ENCODE peak calls at places on chromosomes 13 and 19, in five cellular contexts. Z is tibial nerve, Y is tibial artery, Q is spleen, X is pancreas. T is an unnamed sample.
A peak's percentile ranks its signal among the peaks of the same experiment; 100 is the strongest.

GRCh38 chr13:21218351-21219043 is 42.0 kb downstream of the MRPL57 start:
- DNase-seq in Z (no peak), Y (no peak), Q (no peak), X (no peak), T (no peak)

GRCh38 chr13:81738364-81738763 is 1397.4 kb upstream of the SPRY2 start:
- DNase-seq in Z (no peak), Y (no peak), Q (no peak), X (no peak), T (no peak)

GRCh38 chr13:62158520-62158919 is 742.9 kb upstream of the PCDH20 start:
- DNase-seq in Z (no peak), Y (no peak), Q (no peak), X (no peak), T (no peak)

GRCh38 chr19:13100871-13101589 is 1.6 kb downstream of the LYL1 start:
- DNase-seq in Z (no peak), Y (no peak), Q (peak; percentile 87), X (no peak), T (no peak)

GRCh38 chr13:98447881-98448641 is 128.8 kb downstream of the STK24 start:
- DNase-seq in Z (no peak), Y (no peak), Q (no peak), X (no peak), T (no peak)

GRCh38 chr19:43595605-43595998 is 332 bp downstream of the IRGQ start:
- DNase-seq in Z (no peak), Y (no peak), Q (peak; percentile 83), X (peak; percentile 46), T (no peak)

GRCh38 chr19:41839211-41839610 is 5.3 kb downstream of the LYPD4 start:
- DNase-seq in Z (no peak), Y (no peak), Q (no peak), X (no peak), T (no peak)

GRCh38 chr13:111625526-111626315 is 305.3 kb downstream of the TEX29 start:
- DNase-seq in Z (no peak), Y (no peak), Q (no peak), X (no peak), T (no peak)

GRCh38 chr19:524062-524674 is 7.4 kb upstream of the CDC34 start:
- DNase-seq in Z (no peak), Y (no peak), Q (no peak), X (peak; percentile 33), T (peak; percentile 73)

GRCh38 chr13:98823442-98823841 is 71.0 kb upstream of the SLC15A1 start:
- DNase-seq in Z (no peak), Y (no peak), Q (no peak), X (no peak), T (no peak)

GRCh38 chr19:32861596-32861995 is 8.0 kb downstream of the SLC7A9 start:
- DNase-seq in Z (no peak), Y (no peak), Q (peak; percentile 41), X (no peak), T (no peak)

GRCh38 chr13:29886446-29886845 is 36.0 kb upstream of the UBL3 start:
- DNase-seq in Z (no peak), Y (no peak), Q (no peak), X (no peak), T (no peak)

GRCh38 chr19:13834308-13834790 is 39.1 kb downstream of the ZSWIM4 start:
- DNase-seq in Z (no peak), Y (no peak), Q (no peak), X (no peak), T (no peak)

GRCh38 chr13:106867249-106867648 is 299.3 kb upstream of the ARGLU1 start:
- DNase-seq in Z (no peak), Y (no peak), Q (no peak), X (no peak), T (no peak)

GRCh38 chr19:18915639-18916038 is 3.5 kb downstream of the COPE start:
- DNase-seq in Z (no peak), Y (no peak), Q (peak; percentile 84), X (peak; percentile 40), T (no peak)

GRCh38 chr13:52002361-52002760 is 8.9 kb downstream of the ATP7B start:
- DNase-seq in Z (no peak), Y (no peak), Q (no peak), X (no peak), T (no peak)

GRCh38 chr13:112466132-112467025 is 90.2 kb downstream of the SPACA7 start:
- DNase-seq in Z (no peak), Y (no peak), Q (peak; percentile 62), X (no peak), T (no peak)

GRCh38 chr19:13734751-13735150 is 29.6 kb upstream of the MRI1 start:
- DNase-seq in Z (no peak), Y (no peak), Q (no peak), X (no peak), T (no peak)

GRCh38 chr13:108855737-108856387 is 226.5 kb downstream of the MYO16 start:
- DNase-seq in Z (no peak), Y (no peak), Q (no peak), X (no peak), T (no peak)

GRCh38 chr13:85728831-85729230 is 70.4 kb downstream of the SLITRK6 start:
- DNase-seq in Z (no peak), Y (no peak), Q (no peak), X (no peak), T (no peak)

GRCh38 chr13:19927117-19927734 is 31.3 kb upstream of the ZMYM2 start:
- DNase-seq in Z (no peak), Y (no peak), Q (no peak), X (no peak), T (no peak)

GRCh38 chr13:111253334-111253872 is 67.0 kb upstream of the TEX29 start:
- DNase-seq in Z (no peak), Y (no peak), Q (no peak), X (no peak), T (no peak)

GRCh38 chr13:110396913-110397379 is 89.9 kb downstream of the COL4A2 start:
- DNase-seq in Z (peak; percentile 87), Y (peak; percentile 98), Q (no peak), X (no peak), T (peak; percentile 61)

GRCh38 chr13:111483621-111483987 is 163.2 kb downstream of the TEX29 start:
- DNase-seq in Z (no peak), Y (no peak), Q (no peak), X (no peak), T (no peak)

GRCh38 chr13:98632971-98633370 is 56.1 kb upstream of the STK24 start:
- DNase-seq in Z (no peak), Y (no peak), Q (no peak), X (no peak), T (no peak)

GRCh38 chr13:40963927-40964326 is 55.2 kb downstream of the ELF1 start:
- DNase-seq in Z (no peak), Y (no peak), Q (no peak), X (no peak), T (no peak)

GRCh38 chr13:102642475-102642874 is 45.7 kb downstream of the TPP2 start:
- DNase-seq in Z (no peak), Y (peak; percentile 40), Q (no peak), X (peak; percentile 86), T (peak; percentile 73)

GRCh38 chr13:37417042-37417441 is 181.5 kb downstream of the POSTN start:
- DNase-seq in Z (no peak), Y (no peak), Q (no peak), X (no peak), T (no peak)

GRCh38 chr13:51621597-51621996 is 37.3 kb downstream of the WDFY2 start:
- DNase-seq in Z (no peak), Y (no peak), Q (no peak), X (no peak), T (no peak)

GRCh38 chr19:57570707-57571106 is 8.0 kb downstream of the ZNF416 start:
- DNase-seq in Z (no peak), Y (no peak), Q (no peak), X (no peak), T (no peak)

GRCh38 chr19:3494559-3494958 is 5.9 kb downstream of the DOHH start:
- DNase-seq in Z (no peak), Y (no peak), Q (no peak), X (no peak), T (peak; percentile 61)
- H3K4me3 ChIP-seq in Z (no peak overlapping the region), Y (no peak overlapping the region), Q (no peak overlapping the region), X (no peak overlapping the region), T (no peak overlapping the region)

DNA sequence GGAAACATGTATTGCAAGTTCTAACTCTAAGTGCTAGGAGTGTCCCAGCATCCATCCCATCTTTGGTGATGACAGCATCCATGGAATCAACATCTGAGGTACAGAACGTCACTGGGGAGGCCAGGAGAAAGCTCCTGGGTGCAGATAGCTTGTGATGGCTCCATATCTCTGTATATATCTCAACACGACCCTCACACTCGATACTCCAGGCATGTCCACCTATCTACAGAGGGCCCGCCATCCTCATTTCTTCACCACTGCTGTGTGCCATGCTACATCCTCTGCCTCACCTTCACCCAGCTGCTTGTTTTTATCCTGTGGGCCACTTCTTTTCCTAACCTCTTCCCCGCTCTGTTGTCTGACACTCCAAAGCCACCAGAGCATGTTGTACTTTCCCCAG is 100.4 kb upstream of the SERP2 start:
- DNase-seq in Z (no peak), Y (no peak), Q (no peak), X (no peak), T (no peak)
- H3K27ac ChIP-seq in Z (peak overlapping the region; percentile 86), Y (peak overlapping the region; percentile 83), Q (no peak overlapping the region), X (no peak overlapping the region), T (peak overlapping the region; percentile 79)

GRCh38 chr19:10433131-10433536 is 12.8 kb downstream of the PDE4A start:
- DNase-seq in Z (no peak), Y (no peak), Q (no peak), X (no peak), T (no peak)

GRCh38 chr19:10431943-10432735 is 11.8 kb downstream of the PDE4A start:
- DNase-seq in Z (no peak), Y (peak; percentile 68), Q (peak; percentile 92), X (peak; percentile 76), T (peak; percentile 95)

GRCh38 chr19:10432736-10433130 is 12.4 kb downstream of the PDE4A start:
- DNase-seq in Z (no peak), Y (no peak), Q (no peak), X (peak; percentile 62), T (no peak)

GRCh38 chr19:10430505-10431253 is 10.3 kb downstream of the PDE4A start:
- DNase-seq in Z (no peak), Y (peak; percentile 45), Q (peak; percentile 85), X (peak; percentile 76), T (peak; percentile 66)

GRCh38 chr19:10431254-10431942 is 11.1 kb downstream of the PDE4A start:
- DNase-seq in Z (no peak), Y (peak; percentile 41), Q (no peak), X (peak; percentile 51), T (peak; percentile 58)
- H3K4me3 ChIP-seq in Z (peak overlapping the region; percentile 35), Y (peak overlapping the region; percentile 59), Q (peak overlapping the region; percentile 50), X (peak overlapping the region; percentile 53), T (peak overlapping the region; percentile 83)

DNA sequence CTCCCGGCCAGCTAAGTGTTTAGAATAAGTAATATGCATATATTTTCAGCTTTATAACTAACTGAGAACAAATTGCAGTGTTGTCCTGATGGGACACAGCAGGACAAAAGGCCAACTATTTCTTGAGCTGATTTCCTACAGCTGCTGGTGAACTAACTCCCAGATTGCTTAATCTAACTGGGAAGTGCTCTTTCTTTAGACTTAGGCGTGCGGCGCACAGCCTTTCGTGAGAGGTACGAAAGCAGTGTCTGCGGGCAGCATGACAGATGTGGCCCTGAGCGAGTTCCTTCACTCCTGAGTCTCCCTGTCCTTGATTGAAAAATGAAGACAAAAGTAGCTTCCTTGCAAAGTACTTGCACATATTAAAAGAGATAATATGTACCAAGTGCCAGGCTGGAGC is 47.3 kb upstream of the NPAS1 start:
- DNase-seq in Z (no peak), Y (no peak), Q (no peak), X (no peak), T (no peak)
- H3K27ac ChIP-seq in Z (peak overlapping the region; percentile 73), Y (no peak overlapping the region), Q (peak overlapping the region; percentile 48), X (no peak overlapping the region), T (no peak overlapping the region)